ENCODE peak calls at places on chromosomes 16 and 17, in nine cellular contexts. V, B, U, W, F, T, S, Q and Y are unnamed samples. For H3K4me1, the result is how much of the 10 kb centered on the place peaks cover.

GRCh38 chr16:50315346-50315997 is 49.1 kb downstream of the ADCY7 start:
- DNase-seq in B (peak), T (no peak), S (no peak), F (no peak), Q (no peak), V (peak), W (peak), U (no peak), Y (no peak)

GRCh38 chr17:1134634-1135324 is 45.0 kb downstream of the ABR start:
- DNase-seq in U (no peak), V (no peak), B (peak), T (no peak), F (peak), S (no peak), W (no peak), Q (no peak), Y (no peak)

GRCh38 chr17:78736526-78737079 is 45.5 kb downstream of the CYTH1 start:
- DNase-seq in T (peak), Q (no peak), S (peak), B (peak), F (peak), U (no peak), W (peak), V (no peak), Y (peak)

GRCh38 chr16:56366945-56367344 is 58.4 kb downstream of the AMFR start:
- DNase-seq in T (no peak), S (no peak), V (no peak), U (no peak), B (peak), W (no peak), Q (no peak), F (no peak), Y (no peak)

GRCh38 chr16:50403491-50403890 is 34.7 kb upstream of the BRD7 start:
- DNase-seq in F (peak), B (peak), U (no peak), W (no peak), V (no peak), Q (no peak), S (no peak), T (no peak), Y (no peak)

GRCh38 chr17:75561927-75562603 is 25.5 kb upstream of the MYO15B start:
- DNase-seq in B (no peak), F (no peak), U (no peak), S (no peak), Q (no peak), T (no peak), W (no peak), V (peak), Y (no peak)

GRCh38 chr16:50265260-50265659 is 1.1 kb upstream of the ADCY7 start:
- DNase-seq in T (no peak), V (no peak), B (peak), S (peak), F (no peak), W (peak), Q (no peak), U (no peak), Y (peak)

GRCh38 chr16:23408242-23409201 is 44.5 kb downstream of the COG7 start:
- DNase-seq in W (peak), B (no peak), Q (peak), F (peak), U (no peak), T (no peak), S (no peak), V (peak), Y (no peak)

GRCh38 chr17:43534909-43535308 is 11.2 kb downstream of the ETV4 start:
- DNase-seq in S (no peak), W (no peak), B (peak), F (no peak), T (no peak), V (no peak), Q (no peak), U (no peak), Y (no peak)

GRCh38 chr17:73906896-73907600 is 262.8 kb upstream of the SDK2 start:
- DNase-seq in B (no peak), S (no peak), F (no peak), Q (no peak), T (no peak), W (no peak), V (no peak), U (no peak), Y (no peak)

GRCh38 chr17:57774872-57775271 is 29.8 kb upstream of the CCDC182 start:
- DNase-seq in S (no peak), U (no peak), T (no peak), V (no peak), B (no peak), Q (no peak), F (no peak), W (no peak), Y (no peak)

GRCh38 chr17:29977836-29978235 is 36.4 kb downstream of the EFCAB5 start:
- DNase-seq in B (no peak), T (no peak), U (no peak), F (no peak), S (no peak), W (no peak), V (peak), Q (no peak), Y (no peak)

GRCh38 chr17:29723283-29724047 is 100.8 kb upstream of the CORO6 start:
- DNase-seq in F (no peak), Q (no peak), T (no peak), U (peak), S (peak), B (no peak), V (no peak), W (no peak), Y (no peak)

GRCh38 chr17:7191069-7191468 is 11.9 kb upstream of the ASGR1 start:
- DNase-seq in W (no peak), B (peak), T (no peak), F (no peak), V (no peak), U (no peak), Q (no peak), S (no peak), Y (no peak)

GRCh38 chr17:81962499-81963441 is 1.8 kb upstream of the NOTUM start:
- DNase-seq in Q (peak), F (no peak), S (no peak), U (no peak), W (no peak), B (no peak), T (no peak), V (no peak), Y (no peak)

GRCh38 chr16:82038941-82039340 is 3.9 kb downstream of the HSD17B2 start:
- DNase-seq in F (no peak), T (no peak), B (no peak), U (no peak), W (no peak), V (no peak), S (no peak), Q (no peak), Y (no peak)

GRCh38 chr16:278863-279366 is 1.5 kb upstream of the ARHGDIG start:
- DNase-seq in Q (peak), W (no peak), V (peak), T (peak), B (no peak), S (peak), F (peak), U (peak), Y (peak)

GRCh38 chr17:66676421-66676820 is 158.5 kb upstream of the CACNG5 start:
- DNase-seq in V (peak), Q (no peak), U (no peak), S (no peak), W (peak), T (no peak), B (no peak), F (no peak), Y (no peak)

GRCh38 chr16:638034-638543 is 2.0 kb upstream of the METTL26 start:
- DNase-seq in W (no peak), Q (no peak), B (no peak), V (no peak), T (no peak), S (no peak), F (no peak), U (no peak), Y (no peak)

GRCh38 chr16:12094537-12095265 is 118.2 kb downstream of the SNX29 start:
- DNase-seq in V (peak), B (peak), T (no peak), S (no peak), F (no peak), W (no peak), Q (no peak), U (no peak), Y (no peak)

GRCh38 chr17:65545708-65546523 is 15.5 kb downstream of the AXIN2 start:
- DNase-seq in F (peak), T (no peak), U (no peak), W (no peak), B (peak), V (no peak), S (no peak), Q (peak), Y (no peak)
- H3K4me1 ChIP-seq in F (under half), T (under half), U (under half), W (under half), B (under half), V (under half), S (under half), Q (half or more), Y (under half)

GRCh38 chr16:20862162-20862960 is 37.8 kb downstream of the DCUN1D3 start:
- DNase-seq in F (no peak), S (no peak), W (no peak), U (no peak), V (no peak), Q (no peak), T (no peak), B (no peak), Y (no peak)

GRCh38 chr16:20857281-20857680 is 42.9 kb downstream of the DCUN1D3 start:
- DNase-seq in B (no peak), U (no peak), T (no peak), F (no peak), W (no peak), Q (no peak), V (no peak), S (no peak), Y (no peak)

GRCh38 chr16:20854963-20855362 is 45.2 kb downstream of the DCUN1D3 start:
- DNase-seq in W (no peak), F (no peak), V (no peak), U (no peak), T (no peak), S (no peak), B (no peak), Q (no peak), Y (no peak)

GRCh38 chr16:20853981-20854620 is 46.1 kb downstream of the DCUN1D3 start:
- DNase-seq in Q (no peak), U (no peak), T (peak), S (no peak), B (no peak), V (peak), W (no peak), F (no peak), Y (no peak)

DNA sequence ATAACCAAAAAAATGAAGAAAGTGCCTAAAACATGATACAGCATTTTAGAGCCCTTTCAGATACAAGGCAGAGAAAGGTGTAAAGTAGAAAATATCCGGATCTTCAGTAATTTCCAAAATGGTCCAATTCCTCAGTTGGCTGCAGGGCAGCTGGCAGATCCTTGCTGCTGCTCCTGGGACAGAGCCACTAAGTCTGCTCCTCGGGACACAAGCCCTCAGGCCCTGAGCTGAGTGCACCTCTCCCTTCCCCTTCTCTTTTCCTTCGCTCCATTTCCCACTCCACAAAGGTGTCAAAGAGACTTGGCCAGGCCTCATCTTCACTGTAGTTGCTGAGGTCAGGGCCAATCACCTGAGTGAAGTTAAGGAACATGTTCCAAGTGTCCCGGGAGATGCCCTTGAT is 40.5 kb downstream of the DCUN1D3 start:
- DNase-seq in U (no peak), F (no peak), V (no peak), Q (no peak), T (no peak), B (no peak), W (no peak), S (no peak), Y (no peak)
- H3K27ac ChIP-seq in U (no peak), F (peak), V (no peak), Q (no peak), T (no peak), B (no peak), W (no peak), S (no peak), Y (no peak)

GRCh38 chr16:29745126-29745852 is 501 bp downstream of the C16orf54 start:
- DNase-seq in V (no peak), T (no peak), Q (no peak), B (no peak), F (no peak), S (peak), W (peak), U (no peak), Y (no peak)

GRCh38 chr16:29743827-29744531 is 1.8 kb downstream of the C16orf54 start:
- DNase-seq in W (peak), S (peak), V (no peak), F (no peak), Q (no peak), U (no peak), B (no peak), T (no peak), Y (peak)

GRCh38 chr16:29745853-29746345 is at the start of gene C16orf54:
- DNase-seq in B (peak), W (peak), V (no peak), T (no peak), F (peak), Q (no peak), S (peak), U (peak), Y (peak)

GRCh38 chr16:29743475-29743826 is 2.3 kb downstream of the C16orf54 start:
- DNase-seq in W (no peak), Q (no peak), S (no peak), T (no peak), V (no peak), U (no peak), F (no peak), B (no peak), Y (no peak)

GRCh38 chr16:29744541-29745101 is 1.2 kb downstream of the C16orf54 start:
- DNase-seq in S (peak), U (no peak), W (no peak), B (no peak), F (no peak), V (no peak), T (no peak), Q (no peak), Y (no peak)
- H3K4me3 ChIP-seq in S (peak), U (peak), W (no peak), B (no peak), F (no peak), V (no peak), T (no peak), Q (no peak), Y (peak)

GRCh38 chr16:84619103-84619460 is 1.2 kb upstream of the COTL1 start:
- DNase-seq in T (no peak), B (no peak), V (no peak), S (no peak), U (no peak), W (no peak), F (no peak), Q (no peak), Y (no peak)
- H3K4me1 ChIP-seq in T (under half), B (under half), V (under half), S (under half), U (under half), W (under half), F (under half), Q (under half), Y (under half)

DNA sequence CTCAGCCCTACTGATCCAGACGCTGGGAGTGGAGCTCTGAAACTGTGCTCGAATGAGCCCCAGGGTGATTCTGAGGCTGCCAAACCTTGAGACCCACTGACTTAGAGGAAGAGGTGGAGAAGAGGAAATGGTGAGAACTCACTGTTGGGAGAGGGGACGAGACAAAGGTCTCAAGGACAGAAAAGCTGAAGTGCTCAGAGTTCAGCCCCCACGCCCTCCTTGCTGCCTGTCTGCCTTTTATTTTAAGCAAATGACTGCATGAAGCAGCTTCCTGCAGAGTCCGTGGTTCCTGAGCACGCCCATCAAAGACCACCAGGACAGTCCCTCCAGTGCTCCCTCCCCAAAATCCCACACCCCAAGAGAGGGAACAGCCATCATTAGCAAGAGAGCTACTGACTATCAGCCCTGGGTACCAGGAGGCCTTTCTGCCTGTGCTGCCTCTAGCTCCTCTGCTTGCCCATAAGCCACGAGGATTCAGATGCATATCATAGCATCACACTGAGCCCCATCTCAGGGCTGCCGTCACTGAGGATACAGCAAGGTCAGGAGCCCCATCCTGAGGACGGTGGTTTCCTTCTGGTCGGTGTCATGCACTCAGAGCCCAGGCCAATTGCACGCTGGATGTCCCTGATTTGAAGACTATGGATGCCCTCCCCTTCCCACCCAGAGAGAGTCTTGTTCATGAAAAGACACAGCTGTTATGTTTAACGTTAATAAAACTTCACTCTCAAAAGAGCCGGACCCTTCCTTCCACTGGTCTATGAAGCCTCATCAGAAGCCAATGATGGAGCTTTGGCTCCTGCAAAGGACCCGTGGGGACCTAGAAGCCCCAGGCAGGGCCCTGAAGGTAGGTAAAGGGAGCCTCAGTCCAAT is 20.1 kb downstream of the COTL1 start:
- DNase-seq in W (no peak), V (no peak), S (peak), T (peak), B (no peak), U (no peak), Q (no peak), F (peak), Y (no peak)
- H3K27ac ChIP-seq in W (peak), V (peak), S (peak), T (peak), B (no peak), U (peak), Q (no peak), F (no peak), Y (peak)

GRCh38 chr17:12666718-12667117 is 1.0 kb downstream of the MYOCD start:
- DNase-seq in Q (no peak), U (no peak), B (no peak), V (no peak), F (no peak), T (no peak), W (no peak), S (no peak), Y (no peak)
- H3K4me3 ChIP-seq in Q (no peak), U (no peak), B (peak), V (no peak), F (peak), T (no peak), W (peak), S (no peak), Y (no peak)

GRCh38 chr17:36942631-36943125 is 5.4 kb downstream of the LHX1 start:
- DNase-seq in F (no peak), U (no peak), S (peak), B (no peak), W (no peak), V (no peak), Q (peak), T (no peak), Y (no peak)

GRCh38 chr17:36941265-36942021 is 4.2 kb downstream of the LHX1 start:
- DNase-seq in B (no peak), Q (no peak), T (no peak), W (no peak), S (no peak), F (no peak), V (no peak), U (no peak), Y (no peak)

GRCh38 chr17:36943250-36944220 is 5.2 kb upstream of the AATF start:
- DNase-seq in F (no peak), U (no peak), W (no peak), B (no peak), S (no peak), V (no peak), T (peak), Q (peak), Y (no peak)

GRCh38 chr17:36940313-36941264 is 3.3 kb downstream of the LHX1 start:
- DNase-seq in F (no peak), W (no peak), T (no peak), B (no peak), V (no peak), S (no peak), Q (peak), U (no peak), Y (no peak)

GRCh38 chr17:36942031-36942599 is 4.8 kb downstream of the LHX1 start:
- DNase-seq in W (no peak), U (no peak), S (no peak), T (no peak), V (no peak), Q (peak), B (no peak), F (no peak), Y (no peak)
- H3K4me1 ChIP-seq in W (under half), U (under half), S (under half), T (under half), V (under half), Q (under half), B (under half), F (under half), Y (under half)